ENCODE peak calls at places on chromosome 15, in ten cellular contexts. N, S, D, H, A, O, U, J, Z and W are unnamed samples.

GRCh38 chr15:23690450-23690852 is 3.3 kb upstream of the NDN start:
- DNase-seq in A (peak; percentile 93), Z (no peak), J (no peak), U (no peak), O (no peak), S (no peak), N (peak; percentile 69), D (peak; percentile 64), H (peak; percentile 65), W (no peak)

GRCh38 chr15:38705421-38706219 is 141.0 kb upstream of the RASGRP1 start:
- DNase-seq in A (no peak), H (no peak), Z (no peak), J (no peak), S (no peak), D (no peak), O (no peak), U (no peak), N (no peak), W (no peak)

GRCh38 chr15:24857777-24858176 is 97.0 kb upstream of the SNRPN start:
- DNase-seq in N (no peak), U (no peak), Z (no peak), D (no peak), H (no peak), A (no peak), O (no peak), J (no peak), S (no peak), W (no peak)

GRCh38 chr15:89455535-89455934 is 40.8 kb downstream of the RHCG start:
- DNase-seq in A (no peak), Z (no peak), U (no peak), N (no peak), D (no peak), S (no peak), J (no peak), H (no peak), O (no peak), W (no peak)

GRCh38 chr15:90790561-90790960 is 73.4 kb downstream of the BLM start:
- DNase-seq in A (peak; percentile 73), H (no peak), U (no peak), Z (no peak), O (no peak), N (no peak), S (no peak), D (peak; percentile 32), J (no peak), W (no peak)

GRCh38 chr15:95448531-95449210 is 881.8 kb upstream of the NR2F2 start:
- DNase-seq in J (no peak), Z (no peak), U (peak; percentile 18), S (no peak), N (no peak), H (no peak), D (peak; percentile 81), A (no peak), O (no peak), W (no peak)

GRCh38 chr15:60972301-60972700 is 256.8 kb downstream of the RORA start:
- DNase-seq in U (peak; percentile 59), A (peak; percentile 73), H (no peak), O (no peak), J (no peak), N (no peak), Z (no peak), S (no peak), D (peak; percentile 95), W (no peak)

GRCh38 chr15:68638953-68639500 is 60.2 kb downstream of the CORO2B start:
- DNase-seq in A (no peak), N (no peak), S (no peak), H (no peak), D (peak; percentile 80), U (peak; percentile 27), J (no peak), O (no peak), Z (no peak), W (no peak)

GRCh38 chr15:39774688-39775267 is 7.9 kb downstream of the FSIP1 start:
- DNase-seq in Z (no peak), J (no peak), S (no peak), D (no peak), A (no peak), O (peak; percentile 12), N (no peak), U (no peak), H (no peak), W (no peak)

GRCh38 chr15:94247789-94248638 is 16.7 kb downstream of the MCTP2 start:
- DNase-seq in J (no peak), A (no peak), O (no peak), U (no peak), D (no peak), H (no peak), S (no peak), N (no peak), Z (no peak), W (no peak)

GRCh38 chr15:44194397-44195150 is 497 bp downstream of the FRMD5 start:
- DNase-seq in H (no peak), S (no peak), N (peak; percentile 65), Z (peak; percentile 76), D (peak; percentile 46), J (peak; percentile 39), A (peak; percentile 89), O (peak; percentile 9), U (no peak), W (peak; percentile 17)

GRCh38 chr15:48336940-48337339 is 5.7 kb downstream of the DUT start:
- DNase-seq in N (no peak), U (no peak), J (no peak), Z (peak; percentile 13), D (peak; percentile 37), O (no peak), H (peak; percentile 15), S (peak; percentile 15), A (peak; percentile 11), W (no peak)
- TF ChIP-seq CTCF in N (no peak), U (peak; percentile 31), J (no peak), Z (no peak), D (peak; percentile 36), O (peak; percentile 15), H (no peak), S (no peak), A (peak; percentile 34), W (no peak)

GRCh38 chr15:101567089-101567488 is 77.6 kb upstream of the PCSK6 start:
- DNase-seq in D (no peak), Z (no peak), J (no peak), O (no peak), H (no peak), U (no peak), N (no peak), A (no peak), S (no peak), W (no peak)

GRCh38 chr15:101568821-101569555 is 79.5 kb upstream of the PCSK6 start:
- DNase-seq in Z (no peak), U (no peak), H (no peak), N (no peak), D (no peak), A (no peak), J (no peak), S (no peak), O (no peak), W (no peak)

GRCh38 chr15:101568304-101568703 is 78.8 kb upstream of the PCSK6 start:
- DNase-seq in D (no peak), O (no peak), H (no peak), J (no peak), N (no peak), Z (no peak), U (no peak), A (peak; percentile 6), S (no peak), W (no peak)

GRCh38 chr15:101565377-101565776 is 75.9 kb upstream of the PCSK6 start:
- DNase-seq in H (no peak), N (no peak), D (no peak), A (no peak), S (no peak), U (no peak), O (no peak), J (no peak), Z (no peak), W (no peak)

DNA sequence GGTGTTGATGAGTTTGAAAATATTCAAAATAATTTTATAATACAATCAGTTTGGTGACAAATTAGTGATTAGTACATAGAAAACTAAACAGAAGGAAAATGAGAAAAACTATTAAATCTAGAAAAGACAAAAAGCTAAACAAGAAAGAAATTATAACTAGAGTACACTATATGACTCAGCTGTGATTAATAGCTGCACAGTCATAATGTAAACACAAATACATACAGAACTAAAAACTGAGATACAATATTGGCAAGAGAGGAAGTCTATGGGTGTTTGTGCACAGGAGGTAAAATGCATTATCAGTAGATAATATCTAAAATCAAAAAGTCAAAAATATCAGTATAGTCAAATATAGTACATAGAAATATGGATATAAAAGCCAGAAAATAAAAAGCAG is 80.7 kb upstream of the PCSK6 start:
- DNase-seq in O (no peak), A (no peak), D (peak; percentile 30), U (no peak), Z (no peak), H (no peak), N (no peak), S (no peak), J (no peak), W (no peak)
- TF ChIP-seq CTCF in O (no peak), A (no peak), D (no peak), U (no peak), Z (no peak), H (no peak), N (no peak), S (no peak), J (no peak), W (no peak)

DNA sequence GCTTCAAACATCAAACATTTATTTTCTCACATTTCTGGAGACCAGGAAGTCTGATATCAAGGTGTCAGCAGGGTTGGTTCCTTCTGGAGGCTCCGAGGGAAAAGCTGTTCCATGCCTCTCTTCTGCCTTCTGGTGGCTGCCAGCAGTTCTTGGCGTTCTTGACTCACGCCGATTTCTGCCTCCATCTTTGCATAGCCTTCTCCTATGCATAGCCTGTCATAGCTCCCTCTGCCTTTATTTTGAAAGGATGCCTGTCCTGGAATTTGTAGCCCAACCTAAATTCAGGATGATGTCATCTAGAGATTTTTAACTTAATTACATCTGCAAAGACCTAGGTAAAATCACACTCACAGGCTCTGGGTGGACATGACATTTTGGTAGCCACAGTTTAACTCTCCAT is 70.4 kb downstream of the RGMA start:
- DNase-seq in S (no peak), Z (no peak), A (peak; percentile 31), O (no peak), N (no peak), H (no peak), D (peak; percentile 38), U (no peak), J (no peak), W (no peak)
- TF ChIP-seq CTCF in S (no peak), Z (no peak), A (peak; percentile 33), O (no peak), N (peak; percentile 11), H (no peak), D (peak; percentile 26), U (peak; percentile 36), J (no peak), W (no peak)

DNA sequence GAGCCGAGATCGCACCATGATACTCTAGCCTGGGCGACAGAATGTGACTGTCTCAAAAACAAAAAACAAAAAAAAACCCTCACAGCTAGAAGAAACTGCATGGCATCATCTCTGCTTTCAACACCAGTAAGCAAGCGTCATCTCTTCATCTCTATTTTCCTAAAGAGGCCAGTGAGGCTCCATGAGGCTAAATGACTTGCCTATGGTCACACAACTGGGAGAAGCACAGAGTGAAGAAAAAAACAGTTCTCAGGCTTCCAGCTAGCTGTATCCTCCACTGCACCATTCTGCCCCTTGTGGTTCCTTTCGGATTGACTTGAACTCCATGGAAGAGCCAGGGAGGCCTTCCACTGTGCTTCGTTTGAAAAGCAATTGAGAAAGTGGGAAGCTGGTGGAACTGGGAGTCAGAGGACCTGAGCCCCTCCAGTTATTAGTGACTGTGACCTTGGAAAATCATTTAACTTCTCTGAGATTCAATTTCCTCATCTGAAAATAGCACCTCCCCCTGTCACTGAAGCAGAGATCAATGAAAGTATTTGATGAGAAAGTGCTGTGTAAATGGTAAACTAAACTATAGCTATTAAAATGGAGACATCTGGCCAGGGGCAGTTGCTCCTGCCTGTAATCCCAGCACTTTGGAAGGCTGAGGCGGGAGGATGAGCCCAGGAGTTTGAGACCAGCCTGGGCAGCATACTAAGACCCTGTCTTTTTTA is 32.1 kb upstream of the DENND4A start:
- DNase-seq in A (peak; percentile 83), S (peak; percentile 68), U (no peak), D (peak; percentile 71), Z (peak; percentile 74), H (peak; percentile 23), J (no peak), O (no peak), N (no peak), W (no peak)
- TF ChIP-seq CTCF in A (peak; percentile 91), S (peak; percentile 37), U (peak; percentile 76), D (peak; percentile 86), Z (peak; percentile 60), H (peak; percentile 48), J (no peak), O (peak; percentile 21), N (peak; percentile 62), W (no peak)